ENCODE peak calls at places on chromosomes 2 and 18, in four cellular contexts. O is retinal pigment epithelial cell, S is astrocyte of the spinal cord, X is LNCaP clone FGC. C is an unnamed sample.

GRCh38 chr2:17306706-17307105 is 211.5 kb downstream of the RAD51AP2 start:
- DNase-seq in O (no peak), S (peak; percentile 37), X (no peak), C (peak; percentile 21)

GRCh38 chr2:172855588-172855987 is 119.9 kb downstream of the RAPGEF4 start:
- DNase-seq in O (no peak), S (no peak), X (no peak), C (no peak)

GRCh38 chr2:112803691-112804521 is 19.6 kb upstream of the IL1A start:
- DNase-seq in O (no peak), S (peak; percentile 84), X (no peak), C (peak; percentile 41)

GRCh38 chr18:1015777-1016176 is 111.1 kb downstream of the ADCYAP1 start:
- DNase-seq in O (peak; percentile 62), S (no peak), X (no peak), C (no peak)

GRCh38 chr18:63476666-63477065 is at the start of gene SERPINB5:
- DNase-seq in O (no peak), S (no peak), X (peak; percentile 56), C (no peak)

GRCh38 chr2:121596221-121597080 is 52.8 kb downstream of the CLASP1 start:
- DNase-seq in O (peak; percentile 11), S (peak; percentile 57), X (peak; percentile 75), C (peak; percentile 77)

GRCh38 chr2:48026865-48027264 is 120.6 kb upstream of the FBXO11 start:
- DNase-seq in O (no peak), S (no peak), X (no peak), C (no peak)

GRCh38 chr2:218067523-218067922 is 1.5 kb upstream of the RUFY4 start:
- DNase-seq in O (no peak), S (no peak), X (no peak), C (no peak)

GRCh38 chr2:14827226-14828023 is 194.9 kb downstream of the LRATD1 start:
- DNase-seq in O (no peak), S (peak; percentile 3), X (no peak), C (no peak)

GRCh38 chr2:170307988-170308387 is 130.0 kb downstream of the MYO3B start:
- DNase-seq in O (no peak), S (no peak), X (no peak), C (no peak)

GRCh38 chr2:68172990-68173715 is 15.5 kb downstream of the PNO1 start:
- DNase-seq in O (no peak), S (no peak), X (no peak), C (no peak)

GRCh38 chr2:1743396-1744150 is 742 bp downstream of the PXDN start:
- DNase-seq in O (no peak), S (peak; percentile 67), X (no peak), C (peak; percentile 42)

GRCh38 chr2:208092093-208092832 is 32.1 kb downstream of the CRYGD start:
- DNase-seq in O (no peak), S (no peak), X (no peak), C (no peak)

GRCh38 chr2:127386764-127387654 is 766 bp downstream of the MAP3K2 start:
- DNase-seq in O (peak; percentile 62), S (peak; percentile 90), X (peak; percentile 54), C (peak; percentile 90)

GRCh38 chr2:16281451-16282330 is 341.3 kb downstream of the MYCN start:
- DNase-seq in O (peak; percentile 2), S (peak; percentile 3), X (no peak), C (no peak)

GRCh38 chr2:223513771-223514455 is 88.2 kb downstream of the SCG2 start:
- DNase-seq in O (no peak), S (peak; percentile 57), X (no peak), C (peak; percentile 61)

GRCh38 chr18:7645756-7646155 is 78.6 kb downstream of the PTPRM start:
- DNase-seq in O (peak; percentile 13), S (no peak), X (peak; percentile 63), C (no peak)

GRCh38 chr18:60452424-60452823 is 79.8 kb upstream of the MC4R start:
- DNase-seq in O (peak; percentile 57), S (peak; percentile 73), X (no peak), C (peak; percentile 12)

GRCh38 chr2:28606986-28607441 is 111.2 kb downstream of the PLB1 start:
- DNase-seq in O (no peak), S (peak; percentile 54), X (no peak), C (peak; percentile 28)

GRCh38 chr2:219124379-219125110 is 36.1 kb downstream of the NHEJ1 start:
- DNase-seq in O (no peak), S (peak; percentile 37), X (no peak), C (peak; percentile 28)

GRCh38 chr2:113232730-113233129 is 46.0 kb downstream of the PAX8 start:
- DNase-seq in O (no peak), S (no peak), X (no peak), C (no peak)

GRCh38 chr18:26510337-26510736 is 38.0 kb downstream of the KCTD1 start:
- DNase-seq in O (no peak), S (no peak), X (no peak), C (no peak)

GRCh38 chr2:98726172-98726725 is 4.7 kb downstream of the MGAT4A start:
- DNase-seq in O (no peak), S (no peak), X (no peak), C (no peak)

GRCh38 chr18:57585846-57586242 is 658 bp downstream of the FECH start:
- DNase-seq in O (no peak), S (peak; percentile 1), X (no peak), C (no peak)

DNA sequence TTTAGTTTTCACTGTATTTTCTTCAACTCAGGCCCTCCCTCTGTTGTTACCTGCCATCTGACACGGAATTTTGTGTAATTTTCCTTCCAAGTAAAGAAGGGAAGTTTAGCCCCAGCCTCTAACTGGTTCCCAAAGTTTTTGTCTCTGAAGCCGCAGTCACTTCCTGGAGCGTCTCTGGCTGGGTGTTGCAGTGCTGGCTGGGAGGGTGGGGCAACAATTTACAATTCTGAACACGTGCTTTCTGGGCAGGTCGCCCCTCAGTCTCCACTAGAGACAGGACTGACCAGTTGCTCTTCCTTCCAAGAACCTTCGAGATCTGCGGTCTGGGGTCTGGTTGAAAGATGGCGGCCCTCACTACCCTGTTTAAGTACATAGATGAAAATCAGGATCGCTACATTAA is 3.5 kb downstream of the CNDP2 start:
- DNase-seq in O (no peak), S (no peak), X (peak; percentile 93), C (peak; percentile 22)
- H3K4me3 ChIP-seq in O (no peak overlapping the region), S (no peak overlapping the region), X (peak overlapping the region; percentile 56), C (no peak overlapping the region)

GRCh38 chr2:196718394-196718793 is 78.9 kb downstream of the CCDC150 start:
- DNase-seq in O (no peak), S (peak; percentile 4), X (no peak), C (no peak)

GRCh38 chr2:196719565-196719872 is 80.0 kb downstream of the GTF3C3 start:
- DNase-seq in O (no peak), S (no peak), X (no peak), C (no peak)

DNA sequence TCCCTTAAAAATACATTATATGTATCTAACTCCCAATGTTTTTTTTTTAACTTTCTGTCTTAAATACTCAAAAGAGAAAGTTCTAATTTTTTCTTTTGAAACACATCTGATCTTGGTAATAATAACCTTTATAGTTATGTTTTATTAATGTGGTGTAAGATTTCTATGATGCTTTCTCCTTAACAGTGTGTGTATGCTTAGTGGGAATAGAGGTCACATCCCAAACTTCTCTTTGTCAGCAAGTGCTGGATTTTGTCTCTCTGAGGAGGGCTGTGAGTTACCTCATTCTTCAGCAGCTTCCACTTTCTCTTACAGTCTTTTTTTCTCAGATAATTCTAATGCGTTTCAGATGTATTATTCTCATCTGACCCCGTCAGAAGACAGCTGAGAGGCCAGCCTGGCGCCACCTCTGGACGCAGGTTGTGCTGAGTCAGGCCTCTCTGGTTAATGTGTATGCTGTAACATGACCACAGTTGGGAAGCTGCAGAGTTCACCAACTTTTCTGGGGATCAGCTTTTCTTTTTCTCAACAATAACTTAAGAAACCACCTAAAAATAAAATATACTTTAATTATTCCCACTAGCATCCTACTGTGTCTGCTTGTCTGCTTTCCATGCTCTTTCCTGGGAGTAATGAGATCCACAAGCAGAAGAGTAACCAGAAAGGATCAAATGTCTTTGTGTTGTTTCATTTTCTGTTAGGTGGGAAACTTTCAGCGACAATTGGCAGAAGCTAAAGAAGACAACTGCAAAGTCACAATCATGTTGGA is 79.5 kb downstream of the CCDC150 start:
- DNase-seq in O (no peak), S (peak; percentile 85), X (no peak), C (peak; percentile 76)
- TF ChIP-seq CTCF in O (peak; percentile 34), S (peak; percentile 30), X (no peak), C (peak; percentile 29)

GRCh38 chr2:161232571-161232970 is 72.3 kb downstream of the TANK start:
- DNase-seq in O (no peak), S (no peak), X (no peak), C (no peak)

GRCh38 chr2:161238264-161238558 is 70.0 kb upstream of the PSMD14 start:
- DNase-seq in O (no peak), S (no peak), X (no peak), C (no peak)

GRCh38 chr2:161237397-161238263 is 70.6 kb upstream of the PSMD14 start:
- DNase-seq in O (no peak), S (peak; percentile 55), X (no peak), C (peak; percentile 56)

GRCh38 chr2:161233858-161234431 is 73.7 kb downstream of the TANK start:
- DNase-seq in O (no peak), S (no peak), X (no peak), C (no peak)

DNA sequence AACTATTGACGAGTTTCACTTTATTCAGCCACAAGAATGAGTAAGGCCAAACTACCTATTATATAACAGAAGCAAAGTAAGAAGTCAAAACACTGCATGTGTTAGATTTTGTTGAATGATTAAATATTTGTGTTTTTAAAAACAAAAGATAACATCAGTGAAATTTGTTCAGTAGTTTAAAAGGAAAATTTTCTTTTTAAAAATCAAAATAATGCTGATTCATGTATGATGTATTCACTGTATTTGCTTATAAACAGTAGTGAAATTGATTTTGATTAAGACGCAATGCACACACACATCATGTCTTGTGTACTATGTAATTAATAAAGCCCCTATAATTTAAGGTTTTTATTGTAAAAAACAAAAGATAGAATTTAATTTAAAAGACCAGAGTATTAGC is 73.6 kb upstream of the PSMD14 start:
- DNase-seq in O (no peak), S (no peak), X (no peak), C (no peak)
- H3K4me3 ChIP-seq in O (no peak overlapping the region), S (no peak overlapping the region), X (no peak overlapping the region), C (no peak overlapping the region)

DNA sequence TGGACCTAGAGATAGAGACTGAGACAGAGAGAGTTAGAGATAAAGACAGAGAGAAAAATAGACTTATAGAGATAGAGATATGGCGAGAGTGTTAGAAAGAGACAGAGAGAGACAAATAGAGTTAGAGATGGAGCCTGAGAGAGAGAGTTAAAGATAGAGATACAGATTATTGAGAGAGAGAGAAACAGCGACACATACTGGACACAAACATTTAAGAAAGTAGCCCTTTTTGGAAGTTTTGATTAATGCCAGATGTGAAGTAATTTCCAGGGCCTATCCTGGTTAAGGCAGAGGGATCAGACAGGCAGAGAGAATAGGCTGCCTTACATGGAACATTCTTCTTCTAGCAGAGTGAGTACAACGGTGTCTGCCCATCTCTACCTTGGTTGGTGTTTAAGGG is 311.6 kb upstream of the CDH7 start:
- DNase-seq in O (no peak), S (peak; percentile 0), X (no peak), C (peak; percentile 20)
- TF ChIP-seq CTCF in O (peak; percentile 25), S (peak; percentile 6), X (peak; percentile 51), C (no peak)